ENCODE peak calls at places on chromosomes 11 and 22, in five cellular contexts. B is stomach, U is mucosa of descending colon, N is BE2C, H is body of pancreas. E is an unnamed sample.

GRCh38 chr11:95575517-95575916 is 214.1 kb downstream of the FAM76B start:
- DNase-seq in N (no peak), U (no peak), H (no peak), B (no peak), E (no peak)

GRCh38 chr22:23804781-23805291 is 18.1 kb downstream of the SMARCB1 start:
- DNase-seq in B (no peak), U (no peak), H (no peak), N (no peak), E (no peak)

GRCh38 chr22:48489551-48490512 is 1337.8 kb downstream of the BRD1 start:
- DNase-seq in N (no peak), H (no peak), U (no peak), B (peak), E (peak)

GRCh38 chr22:46851941-46852340 is 89.5 kb downstream of the TBC1D22A start:
- DNase-seq in N (no peak), B (no peak), H (no peak), U (no peak), E (no peak)

GRCh38 chr22:28450109-28450508 is 229.5 kb downstream of the TTC28 start:
- DNase-seq in B (no peak), U (no peak), H (no peak), N (no peak), E (no peak)

GRCh38 chr22:21942407-21942895 is 10.2 kb downstream of the PPM1F start:
- DNase-seq in U (peak), N (no peak), B (peak), H (peak), E (no peak)

GRCh38 chr11:66720899-66721470 is 8.0 kb downstream of the SPTBN2 start:
- DNase-seq in H (no peak), N (no peak), U (no peak), B (no peak), E (no peak)

GRCh38 chr11:84130646-84131427 is 844.7 kb upstream of the CCDC90B start:
- DNase-seq in U (no peak), H (no peak), B (no peak), N (no peak), E (no peak)

GRCh38 chr11:125338886-125339811 is 156.9 kb downstream of the FEZ1 start:
- DNase-seq in B (no peak), U (no peak), H (peak), N (no peak), E (no peak)

GRCh38 chr11:31150011-31150410 is 219.5 kb downstream of the DCDC1 start:
- DNase-seq in H (no peak), N (no peak), B (no peak), U (no peak), E (no peak)

GRCh38 chr11:34653851-34654490 is 33.1 kb downstream of the EHF start:
- DNase-seq in B (peak), N (no peak), H (peak), U (no peak), E (no peak)
- TF ChIP-seq CTCF in B (no peak), N (no peak), H (peak), U (no peak), E (no peak)

GRCh38 chr11:16883179-16883578 is 131.0 kb downstream of the PLEKHA7 start:
- DNase-seq in B (peak), N (no peak), H (peak), U (no peak), E (no peak)
- TF ChIP-seq CTCF in B (no peak), N (peak), H (no peak), U (no peak), E (no peak)

DNA sequence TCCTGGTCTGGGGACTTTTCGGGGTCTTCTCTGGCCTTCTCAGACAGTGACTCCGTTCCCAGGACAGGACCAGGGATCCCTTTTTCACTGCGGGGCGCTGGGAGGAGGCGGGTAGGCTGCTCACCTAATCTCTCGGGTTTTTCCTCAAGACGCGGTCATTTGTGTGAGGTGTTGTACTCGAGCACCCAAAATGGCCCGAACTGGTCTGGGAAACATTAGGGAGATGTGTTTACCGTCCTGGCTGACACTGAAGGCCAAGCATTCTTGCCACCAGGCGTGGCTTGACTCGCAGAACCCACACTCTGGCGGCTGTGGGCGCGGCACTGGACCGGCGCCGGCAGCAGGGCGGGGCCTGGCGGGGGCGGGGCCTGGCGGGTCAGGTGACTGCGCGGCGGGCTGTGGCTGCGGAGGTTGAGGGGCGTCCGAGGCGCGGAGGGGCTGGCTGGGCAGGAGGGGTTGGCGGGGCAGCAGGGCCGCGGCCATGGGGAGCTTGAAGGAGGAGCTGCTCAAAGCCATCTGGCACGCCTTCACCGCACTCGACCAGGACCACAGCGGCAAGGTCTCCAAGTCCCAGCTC is at the start of gene SWAP70:
- DNase-seq in N (peak), H (peak), B (peak), U (peak), E (peak)
- TF ChIP-seq CTCF in N (peak), H (peak), B (peak), U (no peak), E (peak)

GRCh38 chr22:17927062-17927461 is 97.3 kb downstream of the MICAL3 start:
- DNase-seq in N (no peak), H (no peak), B (no peak), U (no peak), E (no peak)
- TF ChIP-seq CTCF in N (no peak), H (no peak), B (no peak), U (no peak), E (no peak)

GRCh38 chr11:1774886-1775285 is 11.2 kb upstream of the CTSD start:
- DNase-seq in U (no peak), N (no peak), H (no peak), B (no peak), E (no peak)
- TF ChIP-seq CTCF in U (no peak), N (no peak), H (no peak), B (no peak), E (no peak)